ENCODE peak calls at places on chromosomes 5 and 9, in six cellular contexts. K is heart left ventricle; W is lower lobe of right lung; Y is CD4-positive, alpha-beta T cell; L is CD4-positive, CD25-positive, alpha-beta regulatory T cell; A is transverse colon. U is an unnamed sample.

GRCh38 chr9:14347408-14348224 is 33.7 kb upstream of the NFIB start:
- DNase-seq in L (no peak), Y (no peak), W (no peak), A (peak), K (peak), U (no peak)

GRCh38 chr9:137435980-137436760 is 5.0 kb downstream of the ENTPD8 start:
- DNase-seq in A (peak), Y (no peak), W (peak), K (no peak), L (no peak), U (no peak)

GRCh38 chr9:5455181-5455580 is 4.8 kb downstream of the CD274 start:
- DNase-seq in Y (no peak), W (no peak), K (no peak), L (no peak), A (no peak), U (no peak)

GRCh38 chr5:62742214-62742613 is 163.6 kb downstream of the LRRC70 start:
- DNase-seq in W (no peak), L (no peak), A (peak), K (no peak), Y (no peak), U (no peak)

GRCh38 chr9:130458804-130459067 is 14.0 kb downstream of the ASS1 start:
- DNase-seq in Y (no peak), K (no peak), L (no peak), W (no peak), A (no peak), U (no peak)

GRCh38 chr5:169557838-169558237 is 25.7 kb upstream of the SPDL1 start:
- DNase-seq in K (no peak), Y (no peak), L (no peak), A (no peak), W (no peak), U (no peak)

GRCh38 chr9:107491081-107492053 is 1.8 kb upstream of the KLF4 start:
- DNase-seq in A (peak), W (peak), L (no peak), Y (no peak), K (peak), U (no peak)

GRCh38 chr5:31680528-31680927 is 41.6 kb downstream of the PDZD2 start:
- DNase-seq in K (peak), Y (no peak), L (no peak), A (no peak), W (no peak), U (no peak)

GRCh38 chr5:149161026-149161687 is 19.9 kb downstream of the ABLIM3 start:
- DNase-seq in Y (no peak), W (no peak), K (no peak), L (no peak), A (no peak), U (no peak)

GRCh38 chr5:55758231-55758630 is 20.4 kb downstream of the DDX4 start:
- DNase-seq in A (no peak), L (no peak), W (no peak), Y (no peak), K (no peak), U (no peak)

GRCh38 chr5:96330532-96331140 is 102.4 kb downstream of the PCSK1 start:
- DNase-seq in K (no peak), W (no peak), A (no peak), L (no peak), Y (no peak), U (no peak)

GRCh38 chr9:91840469-91840868 is 109.6 kb downstream of the ROR2 start:
- DNase-seq in A (no peak), W (no peak), Y (no peak), L (no peak), K (no peak), U (no peak)

GRCh38 chr9:116572095-116572748 is 114.9 kb upstream of the TRIM32 start:
- DNase-seq in Y (no peak), L (no peak), A (peak), W (peak), K (peak), U (peak)

GRCh38 chr5:138696501-138696900 is 56.7 kb upstream of the CTNNA1 start:
- DNase-seq in A (no peak), W (no peak), L (no peak), Y (no peak), K (no peak), U (no peak)

GRCh38 chr5:68430282-68430681 is 214.7 kb downstream of the PIK3R1 start:
- DNase-seq in A (no peak), L (no peak), K (no peak), W (no peak), Y (no peak), U (no peak)

GRCh38 chr5:92998456-92998855 is 582.6 kb downstream of the NR2F1-AS1 start:
- DNase-seq in K (no peak), W (no peak), A (no peak), L (no peak), Y (no peak), U (no peak)

GRCh38 chr9:98615633-98616032 is 93.1 kb downstream of the GABBR2 start:
- DNase-seq in Y (no peak), W (no peak), A (no peak), L (no peak), K (no peak), U (no peak)

GRCh38 chr5:139979943-139980342 is 63.2 kb downstream of the NRG2 start:
- DNase-seq in K (no peak), L (no peak), W (no peak), A (no peak), Y (no peak), U (no peak)

GRCh38 chr5:136034976-136035375 is 6.2 kb downstream of the TGFBI start:
- DNase-seq in W (no peak), L (no peak), Y (no peak), K (peak), A (no peak), U (no peak)

GRCh38 chr5:104186100-104186499 is 623.5 kb upstream of the NUDT12 start:
- DNase-seq in W (peak), A (no peak), L (no peak), Y (peak), K (no peak), U (no peak)

GRCh38 chr9:108515856-108516255 is 339.9 kb downstream of the ACTL7B start:
- DNase-seq in Y (no peak), K (no peak), L (no peak), W (no peak), A (no peak), U (no peak)

GRCh38 chr5:139667730-139668063 is 19.5 kb downstream of the CXXC5 start:
- DNase-seq in L (no peak), Y (no peak), K (no peak), W (no peak), A (no peak), U (no peak)

GRCh38 chr9:106657951-106658350 is 205.0 kb upstream of the ZNF462 start:
- DNase-seq in Y (no peak), L (no peak), K (no peak), A (no peak), W (no peak), U (no peak)

GRCh38 chr9:116154976-116155699 is 1.5 kb downstream of the PAPPA start:
- DNase-seq in K (no peak), W (no peak), Y (no peak), L (no peak), A (no peak), U (no peak)

GRCh38 chr9:98248737-98249474 is 6.5 kb downstream of the TBC1D2 start:
- DNase-seq in W (peak), Y (no peak), A (peak), L (no peak), K (peak), U (no peak)

GRCh38 chr9:97418894-97419293 is 7.0 kb downstream of the TDRD7 start:
- DNase-seq in W (no peak), A (no peak), L (no peak), K (no peak), Y (no peak), U (no peak)

GRCh38 chr5:129945031-129945430 is 40.8 kb downstream of the CHSY3 start:
- DNase-seq in A (no peak), K (no peak), Y (no peak), W (no peak), L (no peak), U (no peak)

GRCh38 chr9:133425049-133425632 is 3.0 kb downstream of the ADAMTS13 start:
- DNase-seq in W (no peak), K (no peak), A (no peak), L (no peak), Y (no peak), U (no peak)

GRCh38 chr9:116935149-116935897 is 248.2 kb downstream of the TRIM32 start:
- DNase-seq in W (no peak), Y (no peak), K (no peak), A (no peak), L (no peak), U (no peak)

GRCh38 chr5:91499943-91500531 is 116.9 kb upstream of the ARRDC3 start:
- DNase-seq in L (no peak), Y (no peak), W (no peak), K (no peak), A (no peak), U (no peak)

GRCh38 chr9:99351647-99352046 is 129.6 kb downstream of the SEC61B start:
- DNase-seq in L (no peak), K (no peak), Y (no peak), A (no peak), W (no peak), U (no peak)

GRCh38 chr5:90347462-90347861 is 62.1 kb downstream of the CETN3 start:
- DNase-seq in K (no peak), Y (no peak), L (no peak), A (no peak), W (no peak), U (no peak)

GRCh38 chr5:160655717-160656116 is 196.3 kb downstream of the ATP10B start:
- DNase-seq in A (peak), W (no peak), K (no peak), Y (no peak), L (no peak), U (no peak)

GRCh38 chr9:105415344-105415980 is 32.4 kb upstream of the FSD1L start:
- DNase-seq in K (peak), W (no peak), L (peak), Y (peak), A (peak), U (peak)

GRCh38 chr9:121317737-121318630 is 50.0 kb downstream of the GSN start:
- DNase-seq in L (no peak), A (no peak), Y (no peak), K (peak), W (no peak), U (no peak)

GRCh38 chr5:10352404-10353240 is 873 bp upstream of the MARCHF6 start:
- DNase-seq in A (no peak), Y (no peak), L (no peak), K (no peak), W (no peak), U (no peak)

GRCh38 chr5:88888291-88888690 is 5.3 kb upstream of the MEF2C start:
- DNase-seq in Y (no peak), W (no peak), L (no peak), A (no peak), K (no peak), U (no peak)

GRCh38 chr5:88888799-88889164 is 5.8 kb upstream of the MEF2C start:
- DNase-seq in W (no peak), Y (no peak), L (no peak), K (no peak), A (no peak), U (no peak)

GRCh38 chr5:88889165-88890069 is 6.4 kb upstream of the MEF2C start:
- DNase-seq in A (peak), Y (no peak), L (no peak), W (peak), K (peak), U (peak)

GRCh38 chr5:88892669-88893068 is 9.7 kb upstream of the MEF2C start:
- DNase-seq in W (no peak), Y (no peak), K (no peak), L (no peak), A (no peak), U (no peak)

GRCh38 chr5:88890070-88890781 is 7.2 kb upstream of the MEF2C start:
- DNase-seq in A (no peak), Y (no peak), L (no peak), W (no peak), K (no peak), U (no peak)
- H3K27ac ChIP-seq in A (peak), Y (no peak), L (no peak), W (peak), K (peak), U (peak)

DNA sequence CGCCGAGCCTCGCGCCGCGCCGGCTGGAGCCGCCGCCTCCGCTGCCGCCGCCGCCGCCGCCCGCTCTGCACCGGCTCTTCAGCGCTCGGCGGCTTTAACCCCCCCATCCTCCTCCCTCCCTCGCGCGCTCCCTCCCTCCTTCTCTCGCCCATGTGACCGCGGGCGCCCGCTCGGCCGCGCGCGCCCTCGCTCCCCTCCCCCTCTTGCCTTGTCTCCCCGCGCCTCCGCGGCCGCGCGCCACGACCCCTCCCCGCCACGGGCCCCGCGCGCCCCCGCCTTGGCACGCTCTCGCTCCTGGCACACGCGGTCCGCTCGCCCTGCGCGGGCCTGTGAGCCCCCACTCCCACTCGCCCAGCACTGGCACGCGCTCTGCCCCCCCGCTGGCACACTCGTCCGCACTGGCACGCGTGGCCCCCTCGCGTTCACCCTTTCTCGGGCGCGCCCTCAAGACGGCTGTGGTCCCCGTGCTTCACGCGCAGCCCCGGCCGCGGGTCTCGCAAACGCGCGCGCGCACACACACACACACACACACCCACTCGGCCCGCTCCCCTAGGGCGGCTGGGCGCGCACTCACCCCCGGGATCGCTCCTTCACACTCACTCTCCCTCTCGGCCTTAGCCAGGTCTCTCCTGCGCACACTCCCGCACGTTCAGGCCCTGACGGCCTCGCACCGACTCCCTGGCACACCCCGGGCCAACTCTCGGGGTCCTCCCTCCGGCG is at the start of gene CNTFR:
- DNase-seq in Y (no peak), W (peak), L (no peak), A (no peak), K (peak), U (peak)
- H3K27ac ChIP-seq in Y (no peak), W (no peak), L (no peak), A (peak), K (no peak), U (peak)

GRCh38 chr9:132370592-132370991 is 15.8 kb upstream of the SETX start:
- DNase-seq in L (no peak), Y (no peak), K (no peak), W (no peak), A (no peak), U (no peak)
- H3K27ac ChIP-seq in L (no peak), Y (no peak), K (no peak), W (no peak), A (no peak), U (no peak)

GRCh38 chr9:126397056-126397455 is 70.4 kb downstream of the MVB12B start:
- DNase-seq in Y (peak), W (no peak), A (peak), K (no peak), L (peak), U (no peak)
- H3K27ac ChIP-seq in Y (no peak), W (no peak), A (no peak), K (no peak), L (peak), U (no peak)

GRCh38 chr9:134728021-134728795 is 86.6 kb downstream of the COL5A1 start:
- DNase-seq in W (no peak), Y (no peak), L (no peak), A (no peak), K (no peak), U (no peak)
- H3K27ac ChIP-seq in W (no peak), Y (no peak), L (no peak), A (no peak), K (no peak), U (no peak)

GRCh38 chr9:127920794-127921193 is 4.0 kb upstream of the ST6GALNAC4 start:
- DNase-seq in W (no peak), L (no peak), K (no peak), Y (no peak), A (no peak), U (no peak)

GRCh38 chr9:127923771-127924170 is 6.8 kb downstream of the PIP5KL1 start:
- DNase-seq in A (no peak), K (no peak), W (no peak), Y (no peak), L (no peak), U (no peak)

GRCh38 chr9:127923046-127923445 is 6.2 kb upstream of the ST6GALNAC4 start:
- DNase-seq in A (no peak), K (no peak), W (no peak), Y (no peak), L (no peak), U (no peak)

GRCh38 chr9:127919253-127919815 is 2.5 kb upstream of the ST6GALNAC4 start:
- DNase-seq in Y (peak), L (no peak), K (peak), W (peak), A (peak), U (peak)

DNA sequence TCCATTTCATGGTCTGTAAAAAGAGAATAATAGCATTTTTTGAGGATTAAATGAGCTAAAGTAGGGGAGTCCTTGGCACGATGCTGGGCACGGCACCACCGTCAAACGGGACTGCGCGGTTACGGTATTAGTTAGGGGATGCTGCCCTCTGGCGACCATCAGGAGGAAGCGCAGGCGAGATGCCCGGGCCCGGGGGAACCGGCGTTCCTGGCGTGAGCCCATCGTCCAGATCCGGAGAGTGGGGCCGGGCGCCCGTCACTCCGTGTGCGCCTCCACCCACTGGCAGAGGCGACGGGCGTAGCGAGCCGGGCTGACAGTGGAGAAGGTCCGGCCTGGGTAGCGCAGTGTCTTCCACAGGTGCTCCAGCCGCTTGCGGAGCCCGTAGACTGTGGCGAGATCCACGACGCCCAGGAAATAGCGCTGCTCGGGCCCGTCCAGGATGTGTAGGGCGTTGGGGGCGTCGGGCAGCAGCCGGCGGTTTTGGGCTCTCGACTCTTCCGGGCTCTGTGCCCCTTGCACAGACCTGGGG is 4.8 kb upstream of the ST6GALNAC4 start:
- DNase-seq in L (peak), A (peak), Y (peak), K (peak), W (peak), U (no peak)
- H3K27ac ChIP-seq in L (no peak), A (no peak), Y (no peak), K (no peak), W (no peak), U (no peak)

GRCh38 chr5:126143622-126144021 is 279.6 kb upstream of the GRAMD2B start:
- DNase-seq in Y (no peak), A (no peak), K (no peak), W (no peak), L (no peak), U (no peak)

GRCh38 chr5:126138475-126139005 is 284.7 kb upstream of the GRAMD2B start:
- DNase-seq in K (no peak), L (no peak), A (no peak), Y (no peak), W (no peak), U (no peak)

GRCh38 chr5:126139773-126140172 is 283.4 kb upstream of the GRAMD2B start:
- DNase-seq in Y (no peak), K (no peak), A (no peak), W (no peak), L (no peak), U (no peak)

GRCh38 chr5:126139086-126139485 is 284.1 kb upstream of the GRAMD2B start:
- DNase-seq in K (no peak), A (no peak), W (no peak), Y (no peak), L (no peak), U (no peak)

GRCh38 chr5:126137771-126138474 is 285.3 kb upstream of the GRAMD2B start:
- DNase-seq in A (no peak), L (no peak), Y (no peak), K (no peak), W (no peak), U (no peak)
- H3K27ac ChIP-seq in A (no peak), L (no peak), Y (no peak), K (no peak), W (no peak), U (no peak)

GRCh38 chr9:365451-365850 is 150.8 kb downstream of the DOCK8 start:
- DNase-seq in L (no peak), A (no peak), Y (no peak), W (no peak), K (no peak), U (no peak)
- H3K27ac ChIP-seq in L (no peak), A (no peak), Y (no peak), W (no peak), K (no peak), U (no peak)